ENCODE peak calls at places on chromosomes 5 and 9, in five cellular contexts. One of them, this sample, is unnamed.

GRCh38 chr5:81779125-81779934 is 28.4 kb upstream of the SSBP2 start:
- DNase-seq in body of pancreas: peak
- DNase-seq in spleen: peak
- DNase-seq in transverse colon: peak
- DNase-seq in NB4: peak
- DNase-seq in this sample: peak

GRCh38 chr9:94865599-94866456 is 139.3 kb downstream of the AOPEP start:
- DNase-seq in spleen: no peak
- DNase-seq in body of pancreas: no peak
- DNase-seq in NB4: no peak
- DNase-seq in transverse colon: no peak
- DNase-seq in this sample: no peak

GRCh38 chr5:91151947-91152346 is 231.2 kb downstream of the ARRDC3 start:
- DNase-seq in transverse colon: peak
- DNase-seq in spleen: no peak
- DNase-seq in body of pancreas: peak
- DNase-seq in NB4: peak
- DNase-seq in this sample: no peak

GRCh38 chr5:43121565-43122484 is 1.1 kb downstream of the ZNF131 start:
- DNase-seq in spleen: no peak
- DNase-seq in NB4: peak
- DNase-seq in transverse colon: peak
- DNase-seq in body of pancreas: peak
- DNase-seq in this sample: no peak

GRCh38 chr9:110742741-110743371 is 74.3 kb downstream of the MUSK start:
- DNase-seq in NB4: no peak
- DNase-seq in body of pancreas: no peak
- DNase-seq in transverse colon: no peak
- DNase-seq in spleen: no peak
- DNase-seq in this sample: no peak

GRCh38 chr9:129458663-129459549 is 162.0 kb downstream of the C9orf50 start:
- DNase-seq in transverse colon: peak
- DNase-seq in NB4: peak
- DNase-seq in spleen: peak
- DNase-seq in body of pancreas: peak
- DNase-seq in this sample: peak

GRCh38 chr9:137235424-137236237 is 4.9 kb downstream of the SLC34A3 start:
- DNase-seq in NB4: no peak
- DNase-seq in body of pancreas: no peak
- DNase-seq in spleen: no peak
- DNase-seq in transverse colon: no peak
- DNase-seq in this sample: no peak

GRCh38 chr5:172766287-172767104 is 4.5 kb downstream of the DUSP1 start:
- DNase-seq in spleen: no peak
- DNase-seq in body of pancreas: peak
- DNase-seq in NB4: no peak
- DNase-seq in transverse colon: peak
- DNase-seq in this sample: peak

GRCh38 chr5:122078116-122078865 is at the start of gene LOX:
- DNase-seq in transverse colon: peak
- DNase-seq in NB4: peak
- DNase-seq in body of pancreas: peak
- DNase-seq in spleen: no peak
- DNase-seq in this sample: no peak

GRCh38 chr9:16705121-16705604 is 165.3 kb downstream of the BNC2 start:
- DNase-seq in transverse colon: peak
- DNase-seq in body of pancreas: peak
- DNase-seq in NB4: no peak
- DNase-seq in spleen: no peak
- DNase-seq in this sample: peak

GRCh38 chr5:154474267-154474956 is 3.6 kb downstream of the HAND1 start:
- DNase-seq in body of pancreas: no peak
- DNase-seq in transverse colon: no peak
- DNase-seq in NB4: no peak
- DNase-seq in spleen: no peak
- DNase-seq in this sample: no peak

GRCh38 chr9:120872775-120873502 is 4.0 kb downstream of the PHF19 start:
- DNase-seq in spleen: peak
- DNase-seq in transverse colon: no peak
- DNase-seq in NB4: no peak
- DNase-seq in body of pancreas: no peak
- DNase-seq in this sample: no peak

GRCh38 chr5:158869092-158869491 is 230.6 kb downstream of the EBF1 start:
- DNase-seq in NB4: no peak
- DNase-seq in spleen: no peak
- DNase-seq in body of pancreas: no peak
- DNase-seq in transverse colon: no peak
- DNase-seq in this sample: no peak

GRCh38 chr9:94697972-94698581 is 28.4 kb upstream of the AOPEP start:
- DNase-seq in transverse colon: no peak
- DNase-seq in NB4: no peak
- DNase-seq in spleen: no peak
- DNase-seq in body of pancreas: peak
- DNase-seq in this sample: no peak

GRCh38 chr5:149881069-149881622 is 63.4 kb downstream of the PDE6A start:
- DNase-seq in spleen: no peak
- DNase-seq in NB4: no peak
- DNase-seq in body of pancreas: no peak
- DNase-seq in transverse colon: no peak
- DNase-seq in this sample: no peak

GRCh38 chr5:113095831-113096230 is 119.2 kb downstream of the DCP2 start:
- DNase-seq in transverse colon: no peak
- DNase-seq in body of pancreas: no peak
- DNase-seq in spleen: no peak
- DNase-seq in NB4: no peak
- DNase-seq in this sample: no peak

GRCh38 chr5:96157077-96157780 is 195.6 kb upstream of the ELL2 start:
- DNase-seq in transverse colon: peak
- DNase-seq in body of pancreas: peak
- DNase-seq in NB4: no peak
- DNase-seq in spleen: no peak
- DNase-seq in this sample: no peak

GRCh38 chr5:13771011-13771571 is 173.4 kb downstream of the DNAH5 start:
- DNase-seq in transverse colon: no peak
- DNase-seq in NB4: no peak
- DNase-seq in spleen: no peak
- DNase-seq in body of pancreas: no peak
- DNase-seq in this sample: no peak

GRCh38 chr9:127505396-127506116 is 54.2 kb downstream of the LRSAM1 start:
- DNase-seq in transverse colon: no peak
- DNase-seq in NB4: peak
- DNase-seq in spleen: no peak
- DNase-seq in body of pancreas: no peak
- DNase-seq in this sample: peak

GRCh38 chr9:37026936-37027581 is 7.0 kb downstream of the PAX5 start:
- DNase-seq in transverse colon: no peak
- DNase-seq in spleen: peak
- DNase-seq in body of pancreas: no peak
- DNase-seq in NB4: peak
- DNase-seq in this sample: peak

GRCh38 chr9:37028425-37029031 is 5.5 kb downstream of the PAX5 start:
- DNase-seq in body of pancreas: no peak
- DNase-seq in transverse colon: no peak
- DNase-seq in NB4: no peak
- DNase-seq in spleen: peak
- DNase-seq in this sample: no peak

GRCh38 chr9:37029304-37029775 is 4.7 kb downstream of the PAX5 start:
- DNase-seq in transverse colon: no peak
- DNase-seq in spleen: peak
- DNase-seq in NB4: peak
- DNase-seq in body of pancreas: no peak
- DNase-seq in this sample: no peak

GRCh38 chr9:37026085-37026935 is 7.8 kb downstream of the PAX5 start:
- DNase-seq in spleen: peak
- DNase-seq in NB4: no peak
- DNase-seq in body of pancreas: no peak
- DNase-seq in transverse colon: no peak
- DNase-seq in this sample: no peak

DNA sequence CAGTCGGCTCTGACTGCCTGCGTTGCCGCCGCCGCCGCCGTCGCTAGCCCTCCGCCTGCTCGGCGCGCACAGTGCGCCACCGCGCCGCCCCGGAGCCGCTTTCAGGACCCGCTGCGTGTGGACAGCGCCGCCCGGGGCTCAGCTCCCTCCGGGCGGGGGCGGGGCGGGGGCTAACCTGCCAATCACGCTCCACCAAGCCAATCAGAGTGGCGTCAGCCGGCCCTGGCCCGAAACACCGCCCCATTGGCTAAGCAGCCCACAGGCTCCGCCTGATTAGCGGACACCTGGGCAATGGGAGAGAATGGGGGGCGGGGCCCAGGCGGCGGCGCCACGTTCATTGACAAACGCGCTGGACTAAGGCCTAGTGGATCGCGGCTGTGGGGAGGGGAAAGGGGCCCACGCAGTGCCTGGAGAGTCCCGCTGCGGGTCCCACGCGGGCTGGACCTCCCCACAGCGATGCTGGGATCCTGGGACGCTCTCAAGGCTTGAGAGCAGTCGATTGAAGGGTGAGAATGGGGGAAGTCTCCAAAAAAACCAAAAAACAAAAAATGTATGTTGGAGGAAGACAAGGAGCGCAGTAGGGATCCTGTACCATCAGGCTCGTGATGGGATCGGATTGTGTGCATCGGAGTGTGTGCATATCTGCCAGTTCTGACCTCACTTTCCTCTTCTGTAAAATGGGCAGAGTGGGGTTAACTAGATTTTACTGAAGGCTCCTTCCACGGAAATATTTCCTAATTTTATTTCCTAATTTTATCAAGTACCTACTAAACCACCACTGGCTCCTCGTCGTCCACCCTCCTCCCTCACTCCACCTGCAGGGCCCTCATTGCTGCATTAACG is 6.3 kb downstream of the PAX5 start:
- DNase-seq in spleen: peak
- DNase-seq in body of pancreas: peak
- DNase-seq in transverse colon: peak
- DNase-seq in NB4: peak
- DNase-seq in this sample: peak
- TF ChIP-seq POLR2A in spleen: no peak
- TF ChIP-seq POLR2A in body of pancreas: no peak
- TF ChIP-seq POLR2A in transverse colon: no peak
- TF ChIP-seq POLR2A in NB4: no peak
- TF ChIP-seq POLR2A in this sample: no peak

DNA sequence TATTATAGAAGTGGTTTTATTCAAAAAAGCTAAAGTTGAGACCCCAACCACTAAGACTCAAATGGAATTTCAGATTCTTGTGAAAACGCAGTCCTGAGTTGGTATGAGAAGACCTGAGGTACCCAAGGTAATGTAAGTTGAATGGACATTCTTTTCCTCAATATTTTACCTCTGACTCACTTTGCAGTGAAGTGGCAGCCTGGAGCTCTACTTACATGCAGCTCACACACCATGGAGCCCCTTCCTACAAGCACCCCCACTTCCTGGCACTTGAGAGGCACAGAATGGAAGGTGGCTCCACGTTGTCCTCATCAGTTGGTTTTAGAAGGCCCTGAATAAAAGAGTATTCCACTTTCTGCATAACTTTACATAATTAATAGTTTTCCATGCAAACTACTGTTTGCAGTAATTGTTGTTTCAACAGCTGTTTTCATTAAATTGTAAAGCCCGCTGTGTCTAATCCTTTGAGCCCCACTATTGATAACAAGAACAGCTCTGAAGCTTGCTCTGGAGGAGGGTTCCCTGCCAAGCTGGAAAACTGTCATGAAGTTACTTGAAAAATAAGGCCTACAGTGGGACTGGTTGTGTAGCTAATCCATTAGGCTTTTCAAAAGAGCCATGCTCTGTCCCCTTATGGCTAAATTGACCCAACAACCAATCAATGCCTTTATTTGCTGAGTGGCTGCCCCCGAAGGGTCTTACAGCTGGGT is 102.2 kb upstream of the SPATA31D4 start:
- DNase-seq in transverse colon: no peak
- DNase-seq in NB4: no peak
- DNase-seq in spleen: no peak
- DNase-seq in body of pancreas: no peak
- DNase-seq in this sample: no peak
- H3K4me3 ChIP-seq in transverse colon: no peak
- H3K4me3 ChIP-seq in NB4: no peak
- H3K4me3 ChIP-seq in spleen: no peak
- H3K4me3 ChIP-seq in body of pancreas: no peak
- H3K4me3 ChIP-seq in this sample: no peak

GRCh38 chr5:168290902-168291280 is 554 bp upstream of the WWC1 start:
- DNase-seq in transverse colon: no peak
- DNase-seq in body of pancreas: no peak
- DNase-seq in NB4: no peak
- DNase-seq in spleen: no peak
- DNase-seq in this sample: no peak

GRCh38 chr5:168295574-168296201 is 4.2 kb downstream of the WWC1 start:
- DNase-seq in body of pancreas: peak
- DNase-seq in transverse colon: no peak
- DNase-seq in NB4: no peak
- DNase-seq in spleen: no peak
- DNase-seq in this sample: no peak

GRCh38 chr5:168292783-168293696 is 1.6 kb downstream of the WWC1 start:
- DNase-seq in body of pancreas: no peak
- DNase-seq in NB4: no peak
- DNase-seq in transverse colon: no peak
- DNase-seq in spleen: no peak
- DNase-seq in this sample: no peak

GRCh38 chr5:168291281-168291960 is at the start of gene WWC1:
- DNase-seq in spleen: peak
- DNase-seq in transverse colon: peak
- DNase-seq in NB4: no peak
- DNase-seq in body of pancreas: peak
- DNase-seq in this sample: peak

GRCh38 chr5:168291961-168292782 is 727 bp downstream of the WWC1 start:
- DNase-seq in body of pancreas: peak
- DNase-seq in spleen: peak
- DNase-seq in NB4: no peak
- DNase-seq in transverse colon: peak
- DNase-seq in this sample: no peak
- TF ChIP-seq CTCF in body of pancreas: no peak
- TF ChIP-seq CTCF in spleen: no peak
- TF ChIP-seq CTCF in NB4: no peak
- TF ChIP-seq CTCF in transverse colon: no peak
- TF ChIP-seq CTCF in this sample: peak

DNA sequence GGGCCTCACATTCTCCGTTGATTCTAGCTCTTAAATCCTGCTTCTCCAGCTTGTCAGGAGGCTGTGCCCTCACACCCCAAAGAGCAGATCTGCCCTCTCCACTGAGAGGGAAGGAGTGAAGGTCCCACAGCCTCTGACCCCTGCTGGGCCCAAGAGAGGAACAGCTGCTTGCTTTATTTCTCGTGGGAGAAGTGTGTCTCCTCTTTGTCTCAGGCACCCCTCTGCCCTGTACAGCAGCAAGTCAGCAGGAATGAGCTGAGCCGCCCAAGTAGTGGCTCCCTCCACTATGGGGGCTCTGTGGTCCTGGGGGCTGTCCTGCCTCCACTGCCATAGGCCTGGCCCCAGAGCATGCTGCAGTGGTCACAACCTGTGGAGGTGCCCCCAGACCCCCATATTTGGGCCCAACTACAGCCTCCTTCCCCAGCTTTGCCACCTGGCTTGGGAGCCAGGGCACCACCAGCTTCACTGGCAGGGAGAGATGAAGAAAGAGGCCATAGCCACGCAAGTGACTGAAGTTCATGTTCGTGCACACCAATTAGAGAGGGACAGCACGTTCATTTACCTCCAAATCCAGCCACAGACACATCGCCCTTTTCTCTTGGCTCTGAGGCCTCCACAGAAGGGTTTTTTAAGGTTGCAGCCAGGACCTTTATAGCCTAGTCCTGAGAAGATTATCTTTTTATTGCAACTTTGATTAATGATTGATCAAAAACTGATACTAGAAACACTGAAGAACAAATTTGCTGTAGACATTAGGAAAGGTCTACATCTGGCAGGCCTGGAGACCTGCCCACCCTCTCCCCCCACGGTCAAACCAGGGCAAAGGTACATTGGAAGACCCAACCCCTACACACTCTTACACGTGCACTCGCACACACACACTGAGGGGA is 27.5 kb downstream of the IRF1 start:
- DNase-seq in body of pancreas: no peak
- DNase-seq in NB4: peak
- DNase-seq in transverse colon: peak
- DNase-seq in spleen: peak
- DNase-seq in this sample: peak
- TF ChIP-seq POLR2A in body of pancreas: no peak
- TF ChIP-seq POLR2A in NB4: no peak
- TF ChIP-seq POLR2A in transverse colon: no peak
- TF ChIP-seq POLR2A in spleen: no peak
- TF ChIP-seq POLR2A in this sample: peak

This sample was measured in Peyer's patch.